ENCODE peak calls at places on chromosomes 16 and 17, in four cellular contexts. Q is ACHN; S is stimulated activated CD8-positive, alpha-beta memory T cell treated with anti-CD3 and anti-CD28 coated beads, Interleukin-7, amount 100 ng/mL, for 4 hours; G is AG09309. N is an unnamed sample.
A peak's percentile ranks its signal among the peaks of the same experiment; 100 is the strongest.

GRCh38 chr16:17283022-17283421 is 187.7 kb downstream of the XYLT1 start:
- DNase-seq in Q (no peak), S (no peak), G (no peak), N (no peak)

GRCh38 chr16:17377360-17378324 is 93.1 kb downstream of the XYLT1 start:
- DNase-seq in Q (no peak), S (no peak), G (no peak), N (no peak)

GRCh38 chr17:48541574-48542113 is 3.3 kb downstream of the HOXB2 start:
- DNase-seq in Q (peak; percentile 69), S (no peak), G (no peak), N (no peak)

GRCh38 chr16:73671102-73671501 is 623.2 kb upstream of the ZFHX3 start:
- DNase-seq in Q (no peak), S (no peak), G (no peak), N (no peak)

GRCh38 chr16:75209944-75210343 is 3.0 kb upstream of the CTRB2 start:
- DNase-seq in Q (no peak), S (no peak), G (no peak), N (no peak)

GRCh38 chr17:44782349-44782850 is 23.6 kb downstream of the ADAM11 start:
- DNase-seq in Q (no peak), S (no peak), G (no peak), N (no peak)

GRCh38 chr16:51445250-51445649 is 294.2 kb upstream of the SALL1 start:
- DNase-seq in Q (no peak), S (no peak), G (no peak), N (no peak)

GRCh38 chr17:50201226-50201854 is at the start of gene COL1A1:
- DNase-seq in Q (no peak), S (no peak), G (peak; percentile 85), N (no peak)

GRCh38 chr16:50267651-50268050 is 1.3 kb downstream of the ADCY7 start:
- DNase-seq in Q (no peak), S (no peak), G (no peak), N (no peak)

GRCh38 chr17:57256708-57257112 is 387 bp downstream of the MSI2 start:
- DNase-seq in Q (peak; percentile 42), S (peak; percentile 33), G (no peak), N (peak; percentile 35)

GRCh38 chr17:73308017-73308823 is 3.6 kb downstream of the CDC42EP4 start:
- DNase-seq in Q (peak; percentile 88), S (no peak), G (no peak), N (no peak)

GRCh38 chr16:86046026-86046713 is 147.2 kb downstream of the IRF8 start:
- DNase-seq in Q (no peak), S (no peak), G (no peak), N (no peak)

GRCh38 chr17:7590743-7591142 is 849 bp upstream of the SOX15 start:
- DNase-seq in Q (peak; percentile 68), S (no peak), G (no peak), N (no peak)

GRCh38 chr17:49069585-49070273 is 62.8 kb upstream of the B4GALNT2 start:
- DNase-seq in Q (no peak), S (no peak), G (no peak), N (no peak)

GRCh38 chr17:18259621-18260331 is 686 bp upstream of the MIEF2 start:
- DNase-seq in Q (peak; percentile 56), S (no peak), G (no peak), N (no peak)

GRCh38 chr16:72848759-72849664 is 198.9 kb downstream of the ZFHX3 start:
- DNase-seq in Q (peak; percentile 94), S (no peak), G (peak; percentile 71), N (peak; percentile 11)

GRCh38 chr17:4950075-4950756 is 703 bp upstream of the ENO3 start:
- DNase-seq in Q (no peak), S (peak; percentile 67), G (no peak), N (no peak)

GRCh38 chr16:85579199-85579598 is 33.9 kb upstream of the GSE1 start:
- DNase-seq in Q (no peak), S (no peak), G (no peak), N (no peak)

GRCh38 chr17:35432176-35433074 is at the start of gene SLFN12:
- DNase-seq in Q (peak; percentile 96), S (peak; percentile 23), G (peak; percentile 88), N (no peak)

GRCh38 chr17:54948380-54948779 is 20.1 kb downstream of the COX11 start:
- DNase-seq in Q (peak; percentile 48), S (no peak), G (peak; percentile 44), N (no peak)

GRCh38 chr17:78132086-78132676 is 1.6 kb downstream of the TMC8 start:
- DNase-seq in Q (no peak), S (peak; percentile 72), G (no peak), N (no peak)

GRCh38 chr17:39617446-39618251 is 9.1 kb upstream of the PPP1R1B start:
- DNase-seq in Q (peak; percentile 78), S (peak; percentile 42), G (no peak), N (peak; percentile 20)

GRCh38 chr16:72221216-72221995 is 49.5 kb upstream of the PMFBP1 start:
- DNase-seq in Q (no peak), S (no peak), G (no peak), N (no peak)

GRCh38 chr17:49638818-49639217 is 39.1 kb downstream of the SPOP start:
- DNase-seq in Q (no peak), S (no peak), G (no peak), N (no peak)

GRCh38 chr17:9334536-9335446 is 240.8 kb downstream of the STX8 start:
- DNase-seq in Q (no peak), S (no peak), G (no peak), N (no peak)

GRCh38 chr17:49700956-49701355 is 6.8 kb downstream of the SLC35B1 start:
- DNase-seq in Q (no peak), S (no peak), G (no peak), N (no peak)

GRCh38 chr16:22948058-22948602 is 134.2 kb downstream of the HS3ST2 start:
- DNase-seq in Q (no peak), S (no peak), G (no peak), N (no peak)

GRCh38 chr17:18201108-18201507 is 17.5 kb downstream of the ALKBH5 start:
- DNase-seq in Q (no peak), S (no peak), G (no peak), N (no peak)

N was measured in HEK293T.